ENCODE peak calls at places on chromosomes 6 and 20, in nine cellular contexts. V, U, S, D, L, Q, F, T and G are unnamed samples.

GRCh38 chr20:51800132-51800721 is 2.1 kb downstream of the SALL4 start:
- DNase-seq in L (peak; percentile 74), S (no peak), Q (no peak), V (peak; percentile 32), U (no peak), T (peak; percentile 4), D (peak; percentile 45), F (peak; percentile 50), G (peak; percentile 38)

GRCh38 chr6:4774715-4775590 is 1.3 kb upstream of the CDYL start:
- DNase-seq in V (peak; percentile 14), U (no peak), L (no peak), T (peak; percentile 23), S (no peak), Q (no peak), F (peak; percentile 36), D (no peak), G (peak; percentile 38)

GRCh38 chr6:1689141-1689540 is 79.4 kb downstream of the FOXC1 start:
- DNase-seq in V (no peak), U (no peak), F (no peak), L (peak; percentile 27), D (no peak), S (peak; percentile 27), T (no peak), Q (no peak), G (peak; percentile 58)

GRCh38 chr6:12028194-12028593 is 16.1 kb downstream of the HIVEP1 start:
- DNase-seq in D (no peak), T (no peak), V (no peak), F (no peak), S (no peak), U (no peak), Q (no peak), L (no peak), G (no peak)

GRCh38 chr6:138307352-138307751 is 70.4 kb upstream of the SMIM28 start:
- DNase-seq in L (no peak), Q (no peak), V (no peak), U (no peak), T (no peak), S (no peak), D (no peak), F (peak; percentile 23), G (no peak)

GRCh38 chr6:33808781-33809180 is 5.0 kb upstream of the MLN start:
- DNase-seq in S (no peak), T (no peak), Q (no peak), F (no peak), L (no peak), V (no peak), U (no peak), D (no peak), G (no peak)

GRCh38 chr20:56554869-56555268 is 21.8 kb downstream of the FAM209B start:
- DNase-seq in L (peak; percentile 20), Q (peak; percentile 90), T (no peak), V (no peak), D (peak; percentile 29), F (no peak), U (peak; percentile 98), S (peak; percentile 95), G (peak; percentile 97)

GRCh38 chr6:140774080-140774505 is 1358.6 kb upstream of the GJE1 start:
- DNase-seq in Q (peak; percentile 91), S (peak; percentile 44), L (no peak), D (peak; percentile 5), T (no peak), F (no peak), V (no peak), U (peak; percentile 32), G (peak; percentile 86)

GRCh38 chr6:114033606-114034005 is 62.7 kb upstream of the HDAC2 start:
- DNase-seq in T (no peak), S (no peak), L (no peak), V (no peak), U (no peak), F (no peak), D (no peak), Q (no peak), G (no peak)